ENCODE peak calls at places on chromosomes 5 and 9, in four cellular contexts. P is HCT116; V is GM12878; G is activated CD4-positive, alpha-beta T cell treated with anti-CD3 and anti-CD28 coated beads for 36 hours. U is an unnamed sample.

GRCh38 chr5:113232246-113232645 is 202.5 kb downstream of the TSSK1B start:
- ATAC-seq in V (no peak), G (no peak), P (peak), U (no peak)

GRCh38 chr5:159184236-159184635 is 25.1 kb downstream of the RNF145 start:
- ATAC-seq in V (no peak), P (no peak), G (no peak), U (no peak)

GRCh38 chr5:108867661-108868060 is 120.0 kb downstream of the FER start:
- ATAC-seq in V (no peak), P (no peak), G (no peak), U (no peak)

GRCh38 chr5:53779541-53779981 is 219.1 kb downstream of the NDUFS4 start:
- ATAC-seq in G (peak), P (no peak), V (peak), U (peak)

GRCh38 chr9:109910616-109911568 is 130.9 kb downstream of the PALM2AKAP2 start:
- ATAC-seq in G (no peak), V (no peak), P (peak), U (no peak)

GRCh38 chr5:7271728-7272127 is 124.2 kb upstream of the ADCY2 start:
- ATAC-seq in G (no peak), V (no peak), P (no peak), U (no peak)

GRCh38 chr5:111954516-111955337 is 197.7 kb upstream of the NREP start:
- ATAC-seq in P (no peak), V (peak), G (no peak), U (no peak)

GRCh38 chr9:122228191-122228905 is 409 bp downstream of the LHX6 start:
- ATAC-seq in G (no peak), V (no peak), P (peak), U (no peak)

GRCh38 chr5:108382784-108383358 is 973 bp upstream of the FBXL17 start:
- ATAC-seq in G (peak), P (no peak), V (peak), U (peak)

GRCh38 chr5:53355316-53355715 is 125.1 kb upstream of the FST start:
- ATAC-seq in P (no peak), G (no peak), V (no peak), U (no peak)

GRCh38 chr5:3709724-3710348 is 114.2 kb downstream of the IRX1 start:
- ATAC-seq in P (no peak), V (no peak), G (no peak), U (no peak)

GRCh38 chr5:107916731-107917725 is 246.3 kb upstream of the EFNA5 start:
- ATAC-seq in V (no peak), P (no peak), G (no peak), U (no peak)

GRCh38 chr5:146238973-146239372 is 35.6 kb downstream of the RBM27 start:
- ATAC-seq in G (peak), P (no peak), V (peak), U (peak)

GRCh38 chr9:73118898-73119554 is 32.6 kb upstream of the ANXA1 start:
- ATAC-seq in V (no peak), P (peak), G (no peak), U (no peak)

U was measured in activated T-helper 17 cell treated with anti-CD3 and anti-CD28 coated beads, Interleukin-2, amount 50 U/mL, for 72 hours.